ENCODE peak calls at places on chromosome 1, in six cellular contexts. E, L, X, S, K and U are unnamed samples.
A peak's percentile ranks its signal among the peaks of the same experiment; 100 is the strongest.

GRCh38 chr1:107954719-107955415 is 10.1 kb downstream of the VAV3 start:
- DNase-seq in L (no peak), K (no peak), S (no peak), E (no peak), X (no peak), U (no peak)

GRCh38 chr1:94952539-94952938 is 25.6 kb upstream of the CNN3 start:
- DNase-seq in X (no peak), L (no peak), E (no peak), S (no peak), K (no peak), U (no peak)

GRCh38 chr1:145999321-146000024 is 3.1 kb upstream of the TXNIP start:
- DNase-seq in X (no peak), L (no peak), E (no peak), S (peak; percentile 24), K (peak; percentile 67), U (peak; percentile 62)

GRCh38 chr1:116711061-116711582 is 43.1 kb upstream of the CD2 start:
- DNase-seq in L (no peak), E (no peak), X (no peak), K (no peak), S (no peak), U (no peak)

GRCh38 chr1:192225266-192225665 is 67.0 kb downstream of the RGS18 start:
- DNase-seq in L (no peak), E (no peak), X (no peak), K (no peak), S (no peak), U (no peak)

GRCh38 chr1:26413031-26413430 is 2.4 kb downstream of the LIN28A start:
- DNase-seq in K (no peak), S (no peak), X (no peak), L (no peak), E (no peak), U (no peak)

GRCh38 chr1:93707956-93708355 is 26.3 kb upstream of the BCAR3 start:
- DNase-seq in E (no peak), K (no peak), X (no peak), S (no peak), L (no peak), U (no peak)

GRCh38 chr1:117565745-117566455 is 39.9 kb upstream of the TENT5C start:
- DNase-seq in X (no peak), E (no peak), L (no peak), K (no peak), S (no peak), U (no peak)

GRCh38 chr1:18411321-18411720 is 69.4 kb upstream of the KLHDC7A start:
- DNase-seq in E (no peak), K (no peak), L (no peak), S (no peak), X (no peak), U (no peak)

GRCh38 chr1:226239421-226239820 is 16.0 kb downstream of the MIXL1 start:
- DNase-seq in S (no peak), L (no peak), E (no peak), K (no peak), X (no peak), U (no peak)

GRCh38 chr1:1040004-1040991 is 20.4 kb downstream of the AGRN start:
- DNase-seq in S (peak; percentile 69), E (peak; percentile 84), L (peak; percentile 66), X (peak; percentile 79), K (peak; percentile 77), U (peak; percentile 74)

GRCh38 chr1:78606274-78606673 is 14.0 kb upstream of the IFI44L start:
- DNase-seq in X (no peak), L (no peak), E (no peak), S (no peak), K (no peak), U (no peak)

GRCh38 chr1:94039871-94040569 is 80.9 kb downstream of the ABCA4 start:
- DNase-seq in X (no peak), L (no peak), S (no peak), K (no peak), E (peak; percentile 32), U (no peak)

GRCh38 chr1:53349369-53349705 is 21.5 kb upstream of the LRP8 start:
- DNase-seq in X (peak; percentile 24), E (no peak), L (no peak), K (peak; percentile 23), S (no peak), U (no peak)

GRCh38 chr1:36222481-36223372 is 1.5 kb upstream of the THRAP3 start:
- DNase-seq in L (no peak), S (no peak), E (no peak), X (no peak), K (no peak), U (no peak)

GRCh38 chr1:156684227-156684782 is 7.1 kb upstream of the NES start:
- DNase-seq in S (no peak), E (no peak), K (no peak), X (no peak), L (no peak), U (no peak)

GRCh38 chr1:34983700-34984355 is 1.3 kb downstream of the TMEM35B start:
- DNase-seq in E (no peak), X (no peak), K (no peak), L (no peak), S (no peak), U (peak; percentile 14)

GRCh38 chr1:3575953-3576352 is 35.4 kb downstream of the MEGF6 start:
- DNase-seq in L (no peak), X (no peak), K (no peak), E (no peak), S (no peak), U (no peak)

GRCh38 chr1:165898837-165899236 is 71.4 kb downstream of the UCK2 start:
- DNase-seq in L (peak; percentile 98), E (peak; percentile 70), S (no peak), X (peak; percentile 79), K (no peak), U (no peak)

GRCh38 chr1:192544983-192545393 is 30.6 kb upstream of the RGS1 start:
- DNase-seq in K (no peak), E (peak; percentile 85), X (no peak), L (no peak), S (no peak), U (no peak)

GRCh38 chr1:55131801-55132200 is 83.4 kb downstream of the USP24 start:
- DNase-seq in S (no peak), L (peak; percentile 34), K (no peak), E (peak; percentile 35), X (no peak), U (no peak)

GRCh38 chr1:160522136-160522535 is 919 bp downstream of the SLAMF6 start:
- DNase-seq in L (no peak), S (no peak), E (no peak), X (no peak), K (no peak), U (no peak)
- H3K4me3 ChIP-seq in L (no peak overlapping the region), S (peak overlapping the region; percentile 49), E (no peak overlapping the region), X (no peak overlapping the region), K (no peak overlapping the region), U (peak overlapping the region; percentile 27)

GRCh38 chr1:103560427-103560826 is 11.0 kb upstream of the AMY2B start:
- DNase-seq in L (no peak), S (no peak), E (no peak), X (no peak), K (no peak), U (no peak)

DNA sequence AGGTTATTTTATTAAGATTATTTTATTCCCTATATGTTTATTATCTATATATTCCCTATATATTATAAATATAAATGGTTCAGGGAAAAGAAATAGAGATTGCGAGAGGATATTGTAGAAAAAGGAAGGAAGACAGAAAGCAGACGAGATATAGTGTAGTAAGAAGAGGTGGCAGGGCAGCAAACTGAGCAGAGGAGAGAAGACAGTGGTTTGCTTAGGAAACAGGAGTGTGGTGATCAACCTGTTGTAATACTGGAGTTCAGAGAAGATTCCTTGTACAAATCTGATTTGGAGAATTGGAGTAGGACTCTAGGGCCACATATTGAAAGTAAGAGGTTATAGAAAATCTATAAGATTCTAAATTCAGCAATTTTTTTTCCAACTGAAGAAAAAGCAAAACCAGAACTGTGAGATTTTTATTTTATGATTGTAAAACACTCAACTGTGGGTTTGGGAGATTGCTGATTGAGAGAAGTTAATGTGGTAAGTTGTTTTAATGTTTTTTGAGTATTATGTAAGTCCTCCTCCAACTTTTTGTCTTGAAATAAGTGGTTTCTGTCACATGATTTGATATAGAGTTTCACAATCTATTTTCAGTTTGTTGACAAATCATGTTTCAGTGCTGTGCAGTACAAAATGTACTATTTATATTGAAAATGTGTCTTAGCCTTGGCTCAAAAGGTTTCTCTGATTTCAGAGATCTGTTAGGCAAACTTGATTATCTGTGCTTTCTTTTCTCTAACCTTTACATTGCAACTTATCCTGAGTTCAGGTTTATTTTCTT is 9.6 kb upstream of the AMY2B start:
- DNase-seq in S (no peak), X (no peak), L (no peak), E (no peak), K (no peak), U (no peak)
- H3K27ac ChIP-seq in S (no peak overlapping the region), X (no peak overlapping the region), L (no peak overlapping the region), E (no peak overlapping the region), K (peak overlapping the region; percentile 77), U (peak overlapping the region; percentile 41)

GRCh38 chr1:175889044-175889443 is 145.6 kb upstream of the TNR start:
- DNase-seq in S (no peak), E (no peak), K (no peak), L (no peak), X (no peak), U (no peak)

GRCh38 chr1:175892686-175893085 is 149.3 kb upstream of the TNR start:
- DNase-seq in X (no peak), L (no peak), S (no peak), E (peak; percentile 10), K (no peak), U (no peak)

GRCh38 chr1:175891783-175892309 is 148.5 kb upstream of the TNR start:
- DNase-seq in E (no peak), L (no peak), X (no peak), S (no peak), K (no peak), U (no peak)

GRCh38 chr1:175889848-175890247 is 146.5 kb upstream of the TNR start:
- DNase-seq in X (no peak), K (no peak), L (no peak), S (no peak), E (no peak), U (no peak)

GRCh38 chr1:175890958-175891357 is 147.6 kb upstream of the TNR start:
- DNase-seq in L (no peak), S (no peak), K (no peak), X (no peak), E (no peak), U (no peak)
- H3K27me3 ChIP-seq in L (no peaks in the 10 kb centered on the region), S (no peaks in the 10 kb centered on the region), K (no peaks in the 10 kb centered on the region), X (no peaks in the 10 kb centered on the region), E (no peaks in the 10 kb centered on the region), U (no peaks in the 10 kb centered on the region)

DNA sequence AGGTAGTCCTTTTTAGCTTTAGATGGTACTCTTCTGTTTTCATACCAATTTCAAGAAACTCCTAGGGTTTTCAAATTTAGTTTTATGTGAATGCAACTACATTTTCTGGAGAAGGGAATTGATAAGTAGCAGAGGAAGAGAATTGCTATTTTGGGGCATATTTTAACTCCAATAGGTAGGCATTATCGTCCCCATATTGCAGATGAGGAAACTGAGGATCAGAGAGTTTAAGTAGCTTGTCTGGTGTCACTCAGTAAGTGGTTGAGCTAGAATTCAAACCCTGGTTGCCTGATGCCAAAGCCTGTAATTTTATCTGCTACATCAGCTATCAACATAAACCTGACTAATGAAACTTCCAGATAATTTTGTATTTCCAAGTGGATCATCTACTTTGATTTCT is 1.9 kb downstream of the NFYC start:
- DNase-seq in L (no peak), E (no peak), X (no peak), K (no peak), S (no peak), U (no peak)
- H3K4me3 ChIP-seq in L (no peak overlapping the region), E (no peak overlapping the region), X (no peak overlapping the region), K (peak overlapping the region; percentile 91), S (no peak overlapping the region), U (no peak overlapping the region)